ENCODE peak calls at places on chromosome 22, in nine cellular contexts. E, I, A, W, K, B, S, V and P are unnamed samples.

GRCh38 chr22:25062378-25063095 is 110.0 kb downstream of the KIAA1671 start:
- DNase-seq in V (no peak), E (no peak), S (no peak), K (no peak), B (no peak), W (no peak), I (peak), A (no peak), P (no peak)

GRCh38 chr22:17145021-17145680 is 13.9 kb downstream of the HDHD5 start:
- DNase-seq in I (no peak), E (no peak), K (no peak), W (no peak), S (no peak), B (no peak), A (no peak), V (no peak), P (no peak)

GRCh38 chr22:36737776-36738175 is 34.2 kb upstream of the CACNG2 start:
- DNase-seq in K (no peak), E (no peak), A (no peak), W (no peak), B (no peak), V (peak), S (no peak), I (no peak), P (no peak)

GRCh38 chr22:50724616-50725015 is 13.4 kb upstream of the ACR start:
- DNase-seq in K (no peak), B (no peak), S (no peak), E (no peak), W (no peak), A (no peak), I (no peak), V (no peak), P (peak)

GRCh38 chr22:33326540-33327295 is 268.5 kb upstream of the SYN3 start:
- DNase-seq in I (no peak), A (no peak), K (no peak), W (peak), E (no peak), V (no peak), B (no peak), S (no peak), P (no peak)

GRCh38 chr22:40345801-40346177 is 511 bp upstream of the ADSL start:
- DNase-seq in A (peak), W (no peak), K (peak), I (peak), E (peak), B (peak), V (peak), S (peak), P (peak)

GRCh38 chr22:47041201-47042115 is 279.0 kb downstream of the TBC1D22A start:
- DNase-seq in A (no peak), K (no peak), V (no peak), S (no peak), W (no peak), E (no peak), I (no peak), B (no peak), P (no peak)

GRCh38 chr22:43823911-43824665 is 12.0 kb upstream of the EFCAB6 start:
- DNase-seq in K (no peak), V (no peak), W (no peak), I (no peak), B (no peak), E (no peak), S (no peak), A (no peak), P (peak)

GRCh38 chr22:45503816-45504702 is 1.4 kb downstream of the FBLN1 start:
- DNase-seq in I (no peak), K (peak), S (peak), A (no peak), W (no peak), V (no peak), B (no peak), E (no peak), P (no peak)

GRCh38 chr22:38696606-38697005 is 4.1 kb downstream of the JOSD1 start:
- DNase-seq in V (no peak), E (no peak), I (peak), K (peak), S (no peak), W (no peak), B (no peak), A (no peak), P (peak)

GRCh38 chr22:22952531-22953295 is 65.1 kb downstream of the IGLL5 start:
- DNase-seq in K (no peak), I (no peak), S (no peak), W (no peak), E (no peak), B (no peak), V (no peak), A (no peak), P (no peak)

GRCh38 chr22:27554106-27554814 is 247.3 kb downstream of the MN1 start:
- DNase-seq in E (no peak), B (peak), A (peak), V (peak), K (peak), W (no peak), I (no peak), S (peak), P (no peak)

GRCh38 chr22:42613869-42614268 is 814 bp downstream of the POLDIP3 start:
- DNase-seq in K (no peak), S (peak), B (peak), E (no peak), W (no peak), V (no peak), I (no peak), A (no peak), P (peak)

GRCh38 chr22:19522190-19522880 is 1.9 kb downstream of the CLDN5 start:
- DNase-seq in S (peak), W (no peak), A (peak), V (no peak), I (no peak), B (peak), K (no peak), E (no peak), P (peak)

GRCh38 chr22:18023509-18024275 is 669 bp downstream of the MICAL3 start:
- DNase-seq in K (peak), B (peak), A (peak), I (peak), S (peak), E (peak), W (peak), V (peak), P (peak)

GRCh38 chr22:49629586-49630447 is 197.9 kb downstream of the BRD1 start:
- DNase-seq in A (no peak), I (no peak), S (peak), B (peak), K (no peak), V (no peak), E (no peak), W (no peak), P (no peak)

GRCh38 chr22:17957683-17958082 is 66.7 kb downstream of the MICAL3 start:
- DNase-seq in E (no peak), K (no peak), S (no peak), I (no peak), B (no peak), V (no peak), W (peak), A (no peak), P (no peak)

GRCh38 chr22:40792451-40792850 is 26.7 kb downstream of the SLC25A17 start:
- DNase-seq in K (no peak), V (no peak), B (no peak), E (no peak), A (no peak), S (no peak), W (no peak), I (no peak), P (no peak)

GRCh38 chr22:20438066-20438677 is 547 bp upstream of the SCARF2 start:
- DNase-seq in A (no peak), E (no peak), B (no peak), W (no peak), I (no peak), K (peak), V (no peak), S (no peak), P (no peak)

GRCh38 chr22:17540481-17540880 is 22.8 kb upstream of the SLC25A18 start:
- DNase-seq in V (no peak), S (no peak), E (no peak), A (no peak), K (no peak), I (no peak), B (no peak), W (no peak), P (no peak)

GRCh38 chr22:44037519-44038370 is 13.6 kb downstream of the PARVB start:
- DNase-seq in E (no peak), W (peak), K (peak), I (no peak), V (no peak), A (no peak), B (no peak), S (peak), P (peak)